ENCODE peak calls at places on chromosomes 12 and 14, in eight cellular contexts. One of them, this sample, is unnamed.

GRCh38 chr14:102510616-102511520 is 1.3 kb upstream of the ANKRD9 start:
- DNase-seq in DND-41: no peak
- DNase-seq in CD8-positive, alpha-beta T cell: no peak
- DNase-seq in hepatocyte: peak
- DNase-seq in fibroblast of lung: no peak
- DNase-seq in pancreas: peak
- DNase-seq in CD4-positive, alpha-beta T cell: no peak
- DNase-seq in left ventricle myocardium inferior: peak
- DNase-seq in this sample: no peak

GRCh38 chr14:72549848-72550247 is 344.1 kb downstream of the DPF3 start:
- DNase-seq in DND-41: no peak
- DNase-seq in CD8-positive, alpha-beta T cell: no peak
- DNase-seq in hepatocyte: no peak
- DNase-seq in fibroblast of lung: no peak
- DNase-seq in pancreas: no peak
- DNase-seq in CD4-positive, alpha-beta T cell: no peak
- DNase-seq in left ventricle myocardium inferior: no peak
- DNase-seq in this sample: no peak

GRCh38 chr12:5177731-5178130 is 134.1 kb downstream of the KCNA5 start:
- DNase-seq in DND-41: no peak
- DNase-seq in CD8-positive, alpha-beta T cell: no peak
- DNase-seq in hepatocyte: no peak
- DNase-seq in fibroblast of lung: no peak
- DNase-seq in pancreas: no peak
- DNase-seq in CD4-positive, alpha-beta T cell: no peak
- DNase-seq in left ventricle myocardium inferior: no peak
- DNase-seq in this sample: no peak

GRCh38 chr12:132344601-132345000 is 15.2 kb upstream of the GALNT9 start:
- DNase-seq in DND-41: no peak
- DNase-seq in CD8-positive, alpha-beta T cell: no peak
- DNase-seq in hepatocyte: no peak
- DNase-seq in fibroblast of lung: no peak
- DNase-seq in pancreas: no peak
- DNase-seq in CD4-positive, alpha-beta T cell: no peak
- DNase-seq in left ventricle myocardium inferior: no peak
- DNase-seq in this sample: no peak

GRCh38 chr12:90253674-90254181 is 545.1 kb upstream of the ATP2B1 start:
- DNase-seq in DND-41: peak
- DNase-seq in CD8-positive, alpha-beta T cell: peak
- DNase-seq in hepatocyte: peak
- DNase-seq in fibroblast of lung: peak
- DNase-seq in pancreas: peak
- DNase-seq in CD4-positive, alpha-beta T cell: peak
- DNase-seq in left ventricle myocardium inferior: peak
- DNase-seq in this sample: no peak

GRCh38 chr12:53051058-53051880 is 1.4 kb downstream of the TNS2 start:
- DNase-seq in DND-41: no peak
- DNase-seq in CD8-positive, alpha-beta T cell: no peak
- DNase-seq in hepatocyte: peak
- DNase-seq in fibroblast of lung: peak
- DNase-seq in pancreas: peak
- DNase-seq in CD4-positive, alpha-beta T cell: no peak
- DNase-seq in left ventricle myocardium inferior: peak
- DNase-seq in this sample: peak

GRCh38 chr12:104855599-104855998 is 102.5 kb downstream of the SLC41A2 start:
- DNase-seq in DND-41: no peak
- DNase-seq in CD8-positive, alpha-beta T cell: no peak
- DNase-seq in hepatocyte: no peak
- DNase-seq in fibroblast of lung: no peak
- DNase-seq in pancreas: no peak
- DNase-seq in CD4-positive, alpha-beta T cell: no peak
- DNase-seq in left ventricle myocardium inferior: no peak
- DNase-seq in this sample: no peak

GRCh38 chr14:55580401-55581010 is 499 bp downstream of the KTN1 start:
- DNase-seq in DND-41: peak
- DNase-seq in CD8-positive, alpha-beta T cell: peak
- DNase-seq in hepatocyte: peak
- DNase-seq in fibroblast of lung: no peak
- DNase-seq in pancreas: peak
- DNase-seq in CD4-positive, alpha-beta T cell: peak
- DNase-seq in left ventricle myocardium inferior: peak
- DNase-seq in this sample: peak

GRCh38 chr12:2258035-2258434 is 205.2 kb downstream of the CACNA1C start:
- DNase-seq in DND-41: no peak
- DNase-seq in CD8-positive, alpha-beta T cell: no peak
- DNase-seq in hepatocyte: no peak
- DNase-seq in fibroblast of lung: peak
- DNase-seq in pancreas: no peak
- DNase-seq in CD4-positive, alpha-beta T cell: no peak
- DNase-seq in left ventricle myocardium inferior: no peak
- DNase-seq in this sample: no peak
- H3K27ac ChIP-seq in DND-41: no peak
- H3K27ac ChIP-seq in CD8-positive, alpha-beta T cell: no peak
- H3K27ac ChIP-seq in hepatocyte: no peak
- H3K27ac ChIP-seq in fibroblast of lung: no peak
- H3K27ac ChIP-seq in pancreas: no peak
- H3K27ac ChIP-seq in CD4-positive, alpha-beta T cell: no peak
- H3K27ac ChIP-seq in left ventricle myocardium inferior: peak
- H3K27ac ChIP-seq in this sample: no peak

GRCh38 chr12:120060196-120060595 is 56.4 kb downstream of the RAB35 start:
- DNase-seq in DND-41: no peak
- DNase-seq in CD8-positive, alpha-beta T cell: no peak
- DNase-seq in hepatocyte: no peak
- DNase-seq in fibroblast of lung: no peak
- DNase-seq in pancreas: no peak
- DNase-seq in CD4-positive, alpha-beta T cell: no peak
- DNase-seq in left ventricle myocardium inferior: no peak
- DNase-seq in this sample: no peak

GRCh38 chr12:120065472-120065871 is 51.1 kb downstream of the RAB35 start:
- DNase-seq in DND-41: no peak
- DNase-seq in CD8-positive, alpha-beta T cell: no peak
- DNase-seq in hepatocyte: no peak
- DNase-seq in fibroblast of lung: no peak
- DNase-seq in pancreas: no peak
- DNase-seq in CD4-positive, alpha-beta T cell: no peak
- DNase-seq in left ventricle myocardium inferior: no peak
- DNase-seq in this sample: no peak

GRCh38 chr12:120061815-120062214 is 54.7 kb downstream of the RAB35 start:
- DNase-seq in DND-41: no peak
- DNase-seq in CD8-positive, alpha-beta T cell: no peak
- DNase-seq in hepatocyte: no peak
- DNase-seq in fibroblast of lung: no peak
- DNase-seq in pancreas: no peak
- DNase-seq in CD4-positive, alpha-beta T cell: no peak
- DNase-seq in left ventricle myocardium inferior: no peak
- DNase-seq in this sample: no peak

GRCh38 chr12:120064054-120064940 is 52.3 kb downstream of the RAB35 start:
- DNase-seq in DND-41: no peak
- DNase-seq in CD8-positive, alpha-beta T cell: no peak
- DNase-seq in hepatocyte: peak
- DNase-seq in fibroblast of lung: no peak
- DNase-seq in pancreas: no peak
- DNase-seq in CD4-positive, alpha-beta T cell: no peak
- DNase-seq in left ventricle myocardium inferior: no peak
- DNase-seq in this sample: no peak

DNA sequence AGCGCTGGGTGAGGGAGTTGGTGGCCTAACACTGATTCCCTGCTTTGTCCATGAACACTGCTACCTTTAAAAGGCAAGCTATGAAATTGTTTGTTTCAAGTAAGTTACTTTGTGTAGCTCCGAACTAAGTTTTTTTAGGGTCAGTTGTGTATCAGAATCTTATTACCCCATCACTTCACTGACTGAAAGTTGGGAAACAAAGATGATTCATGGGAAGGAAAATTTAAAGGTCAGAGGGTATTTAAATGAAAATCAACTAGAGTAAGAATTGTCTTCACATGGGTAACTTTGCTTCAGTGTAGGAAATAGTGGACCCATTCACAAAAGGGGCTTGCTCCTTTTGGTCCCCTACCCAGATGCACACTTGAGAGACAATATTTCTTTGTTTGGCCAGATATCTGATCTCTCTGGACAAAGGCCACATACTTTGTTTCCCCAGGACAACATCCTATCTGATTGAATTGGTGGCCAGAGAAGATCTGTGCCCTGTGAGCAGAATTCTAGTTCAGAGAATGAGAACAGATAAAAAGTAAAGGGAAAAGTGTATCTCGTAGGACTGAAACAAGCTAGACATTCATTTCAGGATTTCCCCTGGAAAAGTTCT is 53.5 kb downstream of the RAB35 start:
- DNase-seq in DND-41: no peak
- DNase-seq in CD8-positive, alpha-beta T cell: no peak
- DNase-seq in hepatocyte: no peak
- DNase-seq in fibroblast of lung: no peak
- DNase-seq in pancreas: no peak
- DNase-seq in CD4-positive, alpha-beta T cell: no peak
- DNase-seq in left ventricle myocardium inferior: no peak
- DNase-seq in this sample: no peak
- H3K27ac ChIP-seq in DND-41: no peak
- H3K27ac ChIP-seq in CD8-positive, alpha-beta T cell: no peak
- H3K27ac ChIP-seq in hepatocyte: no peak
- H3K27ac ChIP-seq in fibroblast of lung: no peak
- H3K27ac ChIP-seq in pancreas: no peak
- H3K27ac ChIP-seq in CD4-positive, alpha-beta T cell: no peak
- H3K27ac ChIP-seq in left ventricle myocardium inferior: no peak
- H3K27ac ChIP-seq in this sample: no peak

GRCh38 chr12:56645201-56645716 is 525 bp downstream of the ATP5F1B start:
- DNase-seq in DND-41: peak
- DNase-seq in CD8-positive, alpha-beta T cell: no peak
- DNase-seq in hepatocyte: peak
- DNase-seq in fibroblast of lung: no peak
- DNase-seq in pancreas: peak
- DNase-seq in CD4-positive, alpha-beta T cell: no peak
- DNase-seq in left ventricle myocardium inferior: no peak
- DNase-seq in this sample: no peak

GRCh38 chr12:56644654-56645053 is 1.1 kb downstream of the ATP5F1B start:
- DNase-seq in DND-41: no peak
- DNase-seq in CD8-positive, alpha-beta T cell: no peak
- DNase-seq in hepatocyte: no peak
- DNase-seq in fibroblast of lung: no peak
- DNase-seq in pancreas: no peak
- DNase-seq in CD4-positive, alpha-beta T cell: no peak
- DNase-seq in left ventricle myocardium inferior: no peak
- DNase-seq in this sample: no peak

DNA sequence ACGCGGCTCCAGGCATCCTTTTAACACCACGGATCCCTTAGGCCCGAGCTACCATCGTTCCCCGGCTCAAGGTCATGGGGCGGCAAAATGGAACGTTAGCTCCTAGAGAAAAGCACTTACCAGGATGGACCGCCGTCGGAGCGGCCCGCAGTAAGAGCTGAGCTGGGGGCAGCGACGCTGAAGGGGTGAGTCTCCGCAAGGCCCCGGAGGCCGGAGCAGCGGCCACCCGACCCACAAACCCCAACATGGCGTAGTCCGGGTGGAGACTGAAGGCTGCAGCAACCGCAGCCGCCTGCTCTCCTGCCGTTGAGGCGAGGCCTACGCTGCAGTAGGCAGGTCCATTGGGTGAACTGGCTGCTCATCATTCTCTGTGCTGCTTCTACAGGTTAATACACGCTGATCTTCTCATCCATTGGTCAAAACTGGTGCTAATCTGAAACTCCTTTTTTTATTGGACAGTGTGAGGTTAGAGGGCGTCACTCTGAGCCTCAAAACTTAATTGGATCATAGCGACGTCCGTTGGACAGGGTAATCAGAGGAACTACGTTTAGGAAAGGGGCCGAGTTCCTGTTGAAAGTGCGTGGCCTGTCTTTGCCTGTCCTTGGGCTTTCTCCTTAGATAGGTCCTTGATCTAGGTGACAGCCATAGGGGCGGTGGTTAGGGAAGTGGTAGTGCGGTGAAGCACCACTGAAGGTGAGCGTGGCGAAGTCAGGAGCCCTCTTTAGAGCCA is at the start of gene ATP5F1B:
- DNase-seq in DND-41: peak
- DNase-seq in CD8-positive, alpha-beta T cell: peak
- DNase-seq in hepatocyte: peak
- DNase-seq in fibroblast of lung: peak
- DNase-seq in pancreas: peak
- DNase-seq in CD4-positive, alpha-beta T cell: peak
- DNase-seq in left ventricle myocardium inferior: peak
- DNase-seq in this sample: peak
- H3K27ac ChIP-seq in DND-41: peak
- H3K27ac ChIP-seq in CD8-positive, alpha-beta T cell: peak
- H3K27ac ChIP-seq in hepatocyte: peak
- H3K27ac ChIP-seq in fibroblast of lung: peak
- H3K27ac ChIP-seq in pancreas: peak
- H3K27ac ChIP-seq in CD4-positive, alpha-beta T cell: peak
- H3K27ac ChIP-seq in left ventricle myocardium inferior: peak
- H3K27ac ChIP-seq in this sample: peak

GRCh38 chr12:77120695-77121094 is 55.3 kb upstream of the E2F7 start:
- DNase-seq in DND-41: no peak
- DNase-seq in CD8-positive, alpha-beta T cell: no peak
- DNase-seq in hepatocyte: no peak
- DNase-seq in fibroblast of lung: peak
- DNase-seq in pancreas: no peak
- DNase-seq in CD4-positive, alpha-beta T cell: no peak
- DNase-seq in left ventricle myocardium inferior: no peak
- DNase-seq in this sample: no peak

GRCh38 chr12:77118696-77119095 is 53.3 kb upstream of the E2F7 start:
- DNase-seq in DND-41: no peak
- DNase-seq in CD8-positive, alpha-beta T cell: no peak
- DNase-seq in hepatocyte: no peak
- DNase-seq in fibroblast of lung: peak
- DNase-seq in pancreas: no peak
- DNase-seq in CD4-positive, alpha-beta T cell: no peak
- DNase-seq in left ventricle myocardium inferior: no peak
- DNase-seq in this sample: no peak

GRCh38 chr12:77122661-77123060 is 57.3 kb upstream of the E2F7 start:
- DNase-seq in DND-41: no peak
- DNase-seq in CD8-positive, alpha-beta T cell: no peak
- DNase-seq in hepatocyte: no peak
- DNase-seq in fibroblast of lung: peak
- DNase-seq in pancreas: no peak
- DNase-seq in CD4-positive, alpha-beta T cell: no peak
- DNase-seq in left ventricle myocardium inferior: no peak
- DNase-seq in this sample: no peak

GRCh38 chr12:77122236-77122635 is 56.9 kb upstream of the E2F7 start:
- DNase-seq in DND-41: no peak
- DNase-seq in CD8-positive, alpha-beta T cell: no peak
- DNase-seq in hepatocyte: peak
- DNase-seq in fibroblast of lung: peak
- DNase-seq in pancreas: no peak
- DNase-seq in CD4-positive, alpha-beta T cell: no peak
- DNase-seq in left ventricle myocardium inferior: no peak
- DNase-seq in this sample: no peak

DNA sequence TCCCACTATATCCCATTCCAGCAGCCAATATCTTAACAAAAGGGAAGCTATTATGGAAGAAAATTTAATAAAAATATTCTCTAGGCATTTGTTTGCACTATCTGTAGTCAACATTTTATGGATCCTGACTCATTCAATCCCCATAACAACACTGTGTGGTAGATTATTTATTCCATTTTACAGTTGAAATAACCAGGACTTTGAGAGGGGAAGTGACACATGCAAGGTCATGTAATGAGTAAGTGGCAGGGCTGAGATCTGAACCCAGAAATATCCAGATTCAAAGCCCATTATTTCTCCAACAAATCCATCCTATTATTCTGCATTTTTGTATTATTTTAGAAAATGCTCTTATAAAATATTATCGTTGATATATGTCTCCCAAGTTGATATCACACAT is 54.8 kb upstream of the E2F7 start:
- DNase-seq in DND-41: no peak
- DNase-seq in CD8-positive, alpha-beta T cell: no peak
- DNase-seq in hepatocyte: no peak
- DNase-seq in fibroblast of lung: peak
- DNase-seq in pancreas: no peak
- DNase-seq in CD4-positive, alpha-beta T cell: no peak
- DNase-seq in left ventricle myocardium inferior: no peak
- DNase-seq in this sample: no peak
- H3K27ac ChIP-seq in DND-41: no peak
- H3K27ac ChIP-seq in CD8-positive, alpha-beta T cell: no peak
- H3K27ac ChIP-seq in hepatocyte: no peak
- H3K27ac ChIP-seq in fibroblast of lung: peak
- H3K27ac ChIP-seq in pancreas: no peak
- H3K27ac ChIP-seq in CD4-positive, alpha-beta T cell: no peak
- H3K27ac ChIP-seq in left ventricle myocardium inferior: no peak
- H3K27ac ChIP-seq in this sample: no peak

This sample was measured in caudate nucleus.